ENCODE peak calls at places on chromosome 3, in ten cellular contexts. Z is heart left ventricle; O is smooth muscle cell of the brain vasculature; S is ecto neural progenitor cell; A is stimulated activated CD4-positive, alpha-beta T cell treated with anti-CD3 and anti-CD28 coated beads, Interleukin-12 subunit alpha, Interleukin-12 subunit beta, amount 100 ng/mL, for 4 hours; V is GM13976; K is PC-3; I is osteocyte; L is GM12878; U is A673. P is an unnamed sample.
A peak's percentile ranks its signal among the peaks of the same experiment; 100 is the strongest.

GRCh38 chr3:87691109-87691508 is 367.7 kb downstream of the CGGBP1 start:
- DNase-seq in Z (no peak), O (no peak), S (no peak), A (no peak), V (no peak), K (peak; percentile 83), I (no peak), L (no peak), U (no peak), P (no peak)

GRCh38 chr3:75906555-75907112 is 121.3 kb upstream of the ZNF717 start:
- DNase-seq in Z (no peak), O (peak; percentile 32), S (peak; percentile 86), A (no peak), V (no peak), K (no peak), I (peak; percentile 85), L (no peak), U (peak; percentile 53), P (peak; percentile 42)

GRCh38 chr3:186098740-186099139 is 10.1 kb downstream of the ETV5 start:
- DNase-seq in Z (no peak), O (no peak), S (no peak), A (no peak), V (no peak), K (no peak), I (no peak), L (no peak), U (no peak), P (no peak)

GRCh38 chr3:124811441-124811840 is 75.7 kb downstream of the ITGB5 start:
- DNase-seq in Z (no peak), O (peak; percentile 29), S (no peak), A (no peak), V (no peak), K (no peak), I (no peak), L (no peak), U (peak; percentile 34), P (no peak)

GRCh38 chr3:45583021-45583851 is 11.3 kb upstream of the LIMD1 start:
- DNase-seq in Z (peak; percentile 79), O (no peak), S (no peak), A (no peak), V (no peak), K (no peak), I (no peak), L (no peak), U (no peak), P (peak; percentile 89)

GRCh38 chr3:25513642-25514266 is 85.7 kb downstream of the RARB start:
- DNase-seq in Z (no peak), O (no peak), S (no peak), A (no peak), V (no peak), K (no peak), I (no peak), L (no peak), U (no peak), P (no peak)

GRCh38 chr3:44992555-44993470 is 16.8 kb downstream of the EXOSC7 start:
- DNase-seq in Z (no peak), O (no peak), S (no peak), A (peak; percentile 15), V (no peak), K (peak; percentile 38), I (no peak), L (no peak), U (peak; percentile 39), P (peak; percentile 73)

GRCh38 chr3:53624467-53624866 is 130.1 kb downstream of the CACNA1D start:
- DNase-seq in Z (no peak), O (no peak), S (no peak), A (no peak), V (no peak), K (no peak), I (no peak), L (no peak), U (no peak), P (no peak)

GRCh38 chr3:11640009-11640673 is 3.6 kb downstream of the VGLL4 start:
- DNase-seq in Z (no peak), O (no peak), S (no peak), A (no peak), V (no peak), K (no peak), I (no peak), L (no peak), U (no peak), P (no peak)

GRCh38 chr3:52705688-52706686 is at the start of the genes GLT8D1 and SPCS1:
- DNase-seq in Z (peak; percentile 90), O (peak; percentile 59), S (peak; percentile 90), A (peak; percentile 82), V (peak; percentile 93), K (peak; percentile 86), I (peak; percentile 93), L (no peak), U (peak; percentile 83), P (peak; percentile 95)

GRCh38 chr3:132254076-132254755 is 63.0 kb upstream of the ACP3 start:
- DNase-seq in Z (no peak), O (no peak), S (no peak), A (no peak), V (no peak), K (no peak), I (no peak), L (no peak), U (no peak), P (no peak)

GRCh38 chr3:13307041-13307440 is 113.1 kb downstream of the NUP210 start:
- DNase-seq in Z (no peak), O (no peak), S (no peak), A (no peak), V (no peak), K (no peak), I (no peak), L (no peak), U (no peak), P (no peak)

GRCh38 chr3:105883798-105884377 is 15.1 kb upstream of the CBLB start:
- DNase-seq in Z (no peak), O (no peak), S (no peak), A (no peak), V (no peak), K (peak; percentile 19), I (no peak), L (no peak), U (no peak), P (no peak)

GRCh38 chr3:69691860-69692259 is 47.4 kb upstream of the MITF start:
- DNase-seq in Z (no peak), O (no peak), S (no peak), A (no peak), V (no peak), K (no peak), I (no peak), L (no peak), U (peak; percentile 16), P (no peak)